ENCODE peak calls at places on chromosomes 6 and 20, in seven cellular contexts. One of them, this sample, is unnamed.

GRCh38 chr20:16279320-16279719 is 293.9 kb downstream of the KIF16B start:
- DNase-seq in neuronal stem cell: no peak
- DNase-seq in H9: no peak
- DNase-seq in mesendoderm: peak
- DNase-seq in mesenchymal stem cell: no peak
- DNase-seq in H1: peak
- DNase-seq in trophoblast cell: no peak
- DNase-seq in this sample: no peak

GRCh38 chr20:2698912-2699311 is 6.3 kb downstream of the EBF4 start:
- DNase-seq in neuronal stem cell: no peak
- DNase-seq in H9: no peak
- DNase-seq in mesendoderm: no peak
- DNase-seq in mesenchymal stem cell: no peak
- DNase-seq in H1: no peak
- DNase-seq in trophoblast cell: no peak
- DNase-seq in this sample: no peak

GRCh38 chr6:143232849-143233248 is 172.2 kb downstream of the AIG1 start:
- DNase-seq in neuronal stem cell: peak
- DNase-seq in H9: peak
- DNase-seq in mesendoderm: peak
- DNase-seq in mesenchymal stem cell: peak
- DNase-seq in H1: no peak
- DNase-seq in trophoblast cell: peak
- DNase-seq in this sample: peak

GRCh38 chr6:27812078-27812804 is 100.0 kb downstream of the OR2B2 start:
- DNase-seq in neuronal stem cell: no peak
- DNase-seq in H9: no peak
- DNase-seq in mesendoderm: peak
- DNase-seq in mesenchymal stem cell: no peak
- DNase-seq in H1: no peak
- DNase-seq in trophoblast cell: no peak
- DNase-seq in this sample: no peak

GRCh38 chr6:73481969-73482368 is 20.4 kb downstream of the MTO1 start:
- DNase-seq in neuronal stem cell: no peak
- DNase-seq in H9: no peak
- DNase-seq in mesendoderm: no peak
- DNase-seq in mesenchymal stem cell: no peak
- DNase-seq in H1: no peak
- DNase-seq in trophoblast cell: no peak
- DNase-seq in this sample: no peak

GRCh38 chr6:137802408-137803182 is 64.5 kb upstream of the TNFAIP3 start:
- DNase-seq in neuronal stem cell: no peak
- DNase-seq in H9: no peak
- DNase-seq in mesendoderm: peak
- DNase-seq in mesenchymal stem cell: no peak
- DNase-seq in H1: no peak
- DNase-seq in trophoblast cell: no peak
- DNase-seq in this sample: no peak

GRCh38 chr20:46963196-46963529 is 68.5 kb downstream of the EYA2 start:
- DNase-seq in neuronal stem cell: no peak
- DNase-seq in H9: no peak
- DNase-seq in mesendoderm: peak
- DNase-seq in mesenchymal stem cell: no peak
- DNase-seq in H1: no peak
- DNase-seq in trophoblast cell: no peak
- DNase-seq in this sample: no peak

GRCh38 chr20:44217342-44218092 is 6.9 kb upstream of the OSER1 start:
- DNase-seq in neuronal stem cell: peak
- DNase-seq in H9: peak
- DNase-seq in mesendoderm: peak
- DNase-seq in mesenchymal stem cell: peak
- DNase-seq in H1: peak
- DNase-seq in trophoblast cell: peak
- DNase-seq in this sample: peak

GRCh38 chr6:37985355-37985754 is 165.8 kb downstream of the ZFAND3 start:
- DNase-seq in neuronal stem cell: no peak
- DNase-seq in H9: no peak
- DNase-seq in mesendoderm: no peak
- DNase-seq in mesenchymal stem cell: no peak
- DNase-seq in H1: no peak
- DNase-seq in trophoblast cell: no peak
- DNase-seq in this sample: no peak

GRCh38 chr6:149725785-149726184 is 7.9 kb upstream of the LATS1 start:
- DNase-seq in neuronal stem cell: no peak
- DNase-seq in H9: no peak
- DNase-seq in mesendoderm: no peak
- DNase-seq in mesenchymal stem cell: no peak
- DNase-seq in H1: no peak
- DNase-seq in trophoblast cell: no peak
- DNase-seq in this sample: no peak

GRCh38 chr6:15340105-15340601 is 94.3 kb downstream of the JARID2 start:
- DNase-seq in neuronal stem cell: no peak
- DNase-seq in H9: no peak
- DNase-seq in mesendoderm: no peak
- DNase-seq in mesenchymal stem cell: no peak
- DNase-seq in H1: no peak
- DNase-seq in trophoblast cell: no peak
- DNase-seq in this sample: no peak

GRCh38 chr6:132933085-132933484 is 118.7 kb downstream of the RPS12 start:
- DNase-seq in neuronal stem cell: peak
- DNase-seq in H9: no peak
- DNase-seq in mesendoderm: no peak
- DNase-seq in mesenchymal stem cell: no peak
- DNase-seq in H1: no peak
- DNase-seq in trophoblast cell: no peak
- DNase-seq in this sample: no peak

GRCh38 chr6:33779305-33779704 is 9.6 kb downstream of the LEMD2 start:
- DNase-seq in neuronal stem cell: no peak
- DNase-seq in H9: peak
- DNase-seq in mesendoderm: peak
- DNase-seq in mesenchymal stem cell: no peak
- DNase-seq in H1: no peak
- DNase-seq in trophoblast cell: no peak
- DNase-seq in this sample: no peak

GRCh38 chr6:33776764-33777163 is 12.2 kb downstream of the LEMD2 start:
- DNase-seq in neuronal stem cell: no peak
- DNase-seq in H9: no peak
- DNase-seq in mesendoderm: no peak
- DNase-seq in mesenchymal stem cell: no peak
- DNase-seq in H1: no peak
- DNase-seq in trophoblast cell: no peak
- DNase-seq in this sample: no peak

GRCh38 chr6:33779895-33780294 is 9.0 kb downstream of the LEMD2 start:
- DNase-seq in neuronal stem cell: no peak
- DNase-seq in H9: no peak
- DNase-seq in mesendoderm: no peak
- DNase-seq in mesenchymal stem cell: no peak
- DNase-seq in H1: no peak
- DNase-seq in trophoblast cell: no peak
- DNase-seq in this sample: no peak

GRCh38 chr6:33777716-33778474 is 11.0 kb downstream of the LEMD2 start:
- DNase-seq in neuronal stem cell: no peak
- DNase-seq in H9: no peak
- DNase-seq in mesendoderm: no peak
- DNase-seq in mesenchymal stem cell: no peak
- DNase-seq in H1: no peak
- DNase-seq in trophoblast cell: no peak
- DNase-seq in this sample: no peak

DNA sequence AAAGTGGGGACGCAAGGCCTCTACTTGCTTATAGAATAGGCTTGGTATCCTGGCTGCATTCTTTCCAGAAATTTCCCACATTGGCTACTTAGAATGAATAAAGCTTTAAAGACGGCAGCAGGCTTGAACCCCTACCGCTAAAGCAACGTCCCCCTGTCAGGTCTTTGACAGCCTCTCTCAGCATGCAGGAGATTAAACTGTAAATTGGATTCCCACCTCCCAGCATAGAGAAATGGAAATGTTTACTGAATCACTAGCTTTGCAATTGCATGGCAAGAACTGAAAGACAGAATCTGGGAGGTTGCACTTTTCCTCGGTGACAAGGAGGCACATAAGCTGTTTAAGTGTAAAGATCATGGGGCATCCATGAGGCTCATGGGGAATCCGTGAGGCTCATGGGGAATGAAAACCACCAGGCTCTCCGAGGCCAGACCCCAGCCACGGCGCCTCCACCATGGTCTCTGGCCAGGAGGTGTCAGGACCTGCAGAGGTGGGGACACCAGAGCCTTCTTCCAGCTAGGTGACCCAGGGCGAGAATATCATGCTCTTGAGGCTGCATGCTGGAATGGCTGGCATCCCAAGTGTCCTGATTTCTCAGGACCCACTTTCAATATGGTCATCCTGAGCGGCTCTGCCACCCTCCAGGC is 10.3 kb downstream of the LEMD2 start:
- DNase-seq in neuronal stem cell: no peak
- DNase-seq in H9: no peak
- DNase-seq in mesendoderm: peak
- DNase-seq in mesenchymal stem cell: no peak
- DNase-seq in H1: no peak
- DNase-seq in trophoblast cell: no peak
- DNase-seq in this sample: no peak
- H4K8ac ChIP-seq in neuronal stem cell: no peak
- H4K8ac ChIP-seq in H9: no peak
- H4K8ac ChIP-seq in mesendoderm: no peak
- H4K8ac ChIP-seq in mesenchymal stem cell: no peak
- H4K8ac ChIP-seq in H1: no peak
- H4K8ac ChIP-seq in trophoblast cell: no peak
- H4K8ac ChIP-seq in this sample: no peak

GRCh38 chr6:69421986-69422385 is 374.8 kb downstream of the LMBRD1 start:
- DNase-seq in neuronal stem cell: no peak
- DNase-seq in H9: no peak
- DNase-seq in mesendoderm: no peak
- DNase-seq in mesenchymal stem cell: no peak
- DNase-seq in H1: no peak
- DNase-seq in trophoblast cell: no peak
- DNase-seq in this sample: no peak

GRCh38 chr6:69423785-69424184 is 373.0 kb downstream of the LMBRD1 start:
- DNase-seq in neuronal stem cell: no peak
- DNase-seq in H9: no peak
- DNase-seq in mesendoderm: no peak
- DNase-seq in mesenchymal stem cell: no peak
- DNase-seq in H1: no peak
- DNase-seq in trophoblast cell: no peak
- DNase-seq in this sample: no peak

GRCh38 chr6:69424581-69424980 is 372.2 kb downstream of the LMBRD1 start:
- DNase-seq in neuronal stem cell: no peak
- DNase-seq in H9: no peak
- DNase-seq in mesendoderm: no peak
- DNase-seq in mesenchymal stem cell: no peak
- DNase-seq in H1: no peak
- DNase-seq in trophoblast cell: no peak
- DNase-seq in this sample: no peak

GRCh38 chr6:69422474-69422873 is 374.3 kb downstream of the LMBRD1 start:
- DNase-seq in neuronal stem cell: no peak
- DNase-seq in H9: no peak
- DNase-seq in mesendoderm: no peak
- DNase-seq in mesenchymal stem cell: no peak
- DNase-seq in H1: no peak
- DNase-seq in trophoblast cell: no peak
- DNase-seq in this sample: no peak

DNA sequence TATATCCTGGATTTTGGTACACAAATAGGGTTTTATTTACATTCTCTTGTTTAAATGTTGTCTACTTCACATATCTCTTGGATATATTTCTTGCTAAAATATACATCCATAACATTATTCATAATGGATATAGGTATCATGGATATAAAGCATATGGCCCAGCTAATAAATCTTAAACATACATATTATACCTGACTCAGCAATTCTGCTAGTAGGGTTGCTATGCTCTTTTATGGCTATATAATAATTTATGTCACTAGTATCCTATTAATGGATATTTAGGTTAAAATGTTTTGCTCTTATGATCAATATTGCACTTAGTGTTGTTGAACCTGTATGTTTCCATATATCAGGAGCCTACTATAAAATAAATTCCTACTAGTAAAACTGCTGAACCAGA is 375.5 kb downstream of the LMBRD1 start:
- DNase-seq in neuronal stem cell: no peak
- DNase-seq in H9: no peak
- DNase-seq in mesendoderm: no peak
- DNase-seq in mesenchymal stem cell: no peak
- DNase-seq in H1: no peak
- DNase-seq in trophoblast cell: no peak
- DNase-seq in this sample: no peak
- H4K8ac ChIP-seq in neuronal stem cell: no peak
- H4K8ac ChIP-seq in H9: no peak
- H4K8ac ChIP-seq in mesendoderm: no peak
- H4K8ac ChIP-seq in mesenchymal stem cell: no peak
- H4K8ac ChIP-seq in H1: no peak
- H4K8ac ChIP-seq in trophoblast cell: no peak
- H4K8ac ChIP-seq in this sample: no peak

GRCh38 chr6:6455272-6455671 is 133.2 kb upstream of the LY86 start:
- DNase-seq in neuronal stem cell: no peak
- DNase-seq in H9: no peak
- DNase-seq in mesendoderm: no peak
- DNase-seq in mesenchymal stem cell: no peak
- DNase-seq in H1: no peak
- DNase-seq in trophoblast cell: no peak
- DNase-seq in this sample: no peak

GRCh38 chr6:6453186-6453585 is 132.7 kb upstream of the F13A1 start:
- DNase-seq in neuronal stem cell: no peak
- DNase-seq in H9: no peak
- DNase-seq in mesendoderm: no peak
- DNase-seq in mesenchymal stem cell: no peak
- DNase-seq in H1: no peak
- DNase-seq in trophoblast cell: no peak
- DNase-seq in this sample: no peak

DNA sequence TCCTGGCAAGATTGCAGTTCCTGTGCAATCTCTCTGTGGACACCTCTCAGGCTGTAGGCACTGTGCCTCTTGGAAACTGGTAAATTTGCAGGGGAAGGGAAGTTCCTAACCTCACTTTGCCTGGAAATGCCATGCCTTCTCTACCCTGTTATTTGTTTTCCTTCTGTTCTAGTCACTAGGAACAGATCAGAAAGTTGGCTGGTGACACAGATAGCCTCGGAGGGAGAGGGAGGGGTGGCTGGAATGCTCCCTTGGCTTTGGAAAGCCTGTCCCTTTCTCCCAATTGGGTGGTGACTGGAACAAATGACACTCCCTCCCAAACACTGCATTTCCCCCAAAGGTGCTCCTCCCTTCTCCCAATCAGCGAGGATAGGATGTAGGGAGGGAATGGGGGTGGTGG is 131.5 kb upstream of the F13A1 start:
- DNase-seq in neuronal stem cell: no peak
- DNase-seq in H9: no peak
- DNase-seq in mesendoderm: peak
- DNase-seq in mesenchymal stem cell: no peak
- DNase-seq in H1: no peak
- DNase-seq in trophoblast cell: no peak
- DNase-seq in this sample: no peak
- H4K8ac ChIP-seq in neuronal stem cell: no peak
- H4K8ac ChIP-seq in H9: no peak
- H4K8ac ChIP-seq in mesendoderm: no peak
- H4K8ac ChIP-seq in mesenchymal stem cell: no peak
- H4K8ac ChIP-seq in H1: no peak
- H4K8ac ChIP-seq in trophoblast cell: no peak
- H4K8ac ChIP-seq in this sample: no peak

GRCh38 chr6:154060076-154060475 is 21.0 kb downstream of the OPRM1 start:
- DNase-seq in neuronal stem cell: no peak
- DNase-seq in H9: no peak
- DNase-seq in mesendoderm: no peak
- DNase-seq in mesenchymal stem cell: no peak
- DNase-seq in H1: no peak
- DNase-seq in trophoblast cell: no peak
- DNase-seq in this sample: no peak
- H4K8ac ChIP-seq in neuronal stem cell: no peak
- H4K8ac ChIP-seq in H9: no peak
- H4K8ac ChIP-seq in mesendoderm: no peak
- H4K8ac ChIP-seq in mesenchymal stem cell: no peak
- H4K8ac ChIP-seq in H1: no peak
- H4K8ac ChIP-seq in trophoblast cell: no peak
- H4K8ac ChIP-seq in this sample: no peak

This sample was measured in IMR-90.